ENCODE peak calls at places on chromosome 16, in nine cellular contexts. N is natural killer cell, U is endothelial cell, B is stomach, V is tibial artery, M is NB4, Z is epithelial cell of esophagus, O is choroid plexus epithelial cell, L is OCI-LY7. G is an unnamed sample.

GRCh38 chr16:73154063-73154870 is 106.3 kb upstream of the ZFHX3 start:
- DNase-seq in B (no peak), M (peak; percentile 99), Z (no peak), N (no peak), V (peak; percentile 77), L (no peak), O (peak; percentile 42), U (peak; percentile 55), G (no peak)

GRCh38 chr16:24514096-24514495 is 25.3 kb upstream of the RBBP6 start:
- DNase-seq in U (no peak), N (no peak), B (no peak), O (no peak), L (no peak), M (no peak), Z (no peak), V (no peak), G (no peak)

GRCh38 chr16:8673611-8674412 is 605 bp upstream of the ABAT start:
- DNase-seq in U (peak; percentile 22), N (no peak), B (no peak), M (no peak), Z (no peak), V (no peak), O (peak; percentile 25), L (no peak), G (no peak)

GRCh38 chr16:66204761-66205160 is 161.7 kb upstream of the CDH5 start:
- DNase-seq in M (no peak), Z (no peak), L (no peak), V (no peak), N (no peak), B (no peak), O (peak; percentile 34), U (no peak), G (no peak)

GRCh38 chr16:9908613-9909012 is 273.6 kb downstream of the GRIN2A start:
- DNase-seq in M (no peak), V (no peak), N (no peak), B (no peak), O (no peak), L (no peak), Z (no peak), U (no peak), G (no peak)

GRCh38 chr16:19138601-19139000 is 24.8 kb downstream of the ITPRIPL2 start:
- DNase-seq in M (no peak), U (peak; percentile 36), L (no peak), Z (peak; percentile 99), O (peak; percentile 91), B (peak; percentile 45), V (peak; percentile 88), N (no peak), G (no peak)

GRCh38 chr16:49459953-49460735 is 86.5 kb downstream of the C16orf78 start:
- DNase-seq in Z (no peak), M (no peak), L (no peak), U (no peak), N (no peak), V (peak; percentile 24), B (peak; percentile 11), O (no peak), G (no peak)

GRCh38 chr16:68085259-68086071 is at the start of gene NFATC3:
- DNase-seq in Z (peak; percentile 98), N (peak; percentile 97), L (peak; percentile 98), U (peak; percentile 98), B (peak; percentile 99), V (peak; percentile 99), M (peak; percentile 99), O (peak; percentile 97), G (peak; percentile 43)

GRCh38 chr16:16096161-16096857 is 127.0 kb downstream of the ABCC6 start:
- DNase-seq in V (peak; percentile 92), L (peak; percentile 82), O (peak; percentile 86), U (no peak), M (no peak), B (no peak), N (no peak), Z (no peak), G (no peak)

GRCh38 chr16:76931186-76931585 is 259.8 kb upstream of the MON1B start:
- DNase-seq in O (no peak), B (no peak), V (no peak), N (no peak), M (no peak), L (no peak), U (no peak), Z (peak; percentile 19), G (no peak)

GRCh38 chr16:75443301-75443700 is 10.0 kb upstream of the CFDP1 start:
- DNase-seq in V (no peak), N (no peak), Z (no peak), O (peak; percentile 28), B (no peak), L (no peak), U (no peak), M (no peak), G (no peak)

GRCh38 chr16:19886061-19886792 is 1.6 kb upstream of the GPRC5B start:
- DNase-seq in B (peak; percentile 78), V (peak; percentile 83), U (peak; percentile 83), M (peak; percentile 84), Z (peak; percentile 73), O (peak; percentile 88), N (peak; percentile 55), L (peak; percentile 74), G (no peak)

DNA sequence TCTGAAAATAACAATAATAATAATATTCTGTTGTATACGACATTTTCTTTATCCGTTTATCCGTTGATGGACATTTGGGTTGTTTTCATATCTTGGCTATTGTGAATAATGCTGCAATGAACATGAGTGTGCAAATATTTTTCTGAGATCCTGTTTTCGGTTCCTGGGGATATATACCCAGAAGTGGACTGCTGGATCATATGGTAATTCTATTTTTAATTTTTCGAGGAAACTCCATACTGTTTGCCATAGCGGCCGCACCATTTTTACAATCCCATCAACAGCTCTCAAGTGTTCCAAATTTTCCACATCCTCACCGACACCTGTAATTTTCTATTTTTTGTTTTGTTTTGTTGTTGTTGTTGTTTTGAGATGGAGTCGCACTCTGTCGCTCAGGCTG is 5.3 kb upstream of the PRSS41 start:
- DNase-seq in V (no peak), Z (no peak), M (no peak), O (no peak), N (no peak), U (no peak), L (no peak), B (no peak), G (no peak)
- TF ChIP-seq CTCF in V (no peak), Z (no peak), M (no peak), O (no peak), N (no peak), U (no peak), L (no peak), B (no peak), G (no peak)

GRCh38 chr16:4316103-4316731 is 350 bp downstream of the GLIS2 start:
- DNase-seq in M (peak; percentile 54), B (no peak), V (no peak), L (no peak), Z (no peak), U (no peak), N (no peak), O (no peak), G (no peak)

GRCh38 chr16:4314532-4315184 is 1.2 kb upstream of the GLIS2 start:
- DNase-seq in V (peak; percentile 74), Z (peak; percentile 52), M (peak; percentile 53), U (no peak), B (no peak), L (peak; percentile 24), O (peak; percentile 46), N (no peak), G (peak; percentile 67)

GRCh38 chr16:4315185-4316102 is at the start of gene GLIS2:
- DNase-seq in M (peak; percentile 65), N (peak; percentile 38), B (peak; percentile 73), L (peak; percentile 19), Z (peak; percentile 49), U (peak; percentile 33), V (peak; percentile 89), O (peak; percentile 75), G (peak; percentile 87)

GRCh38 chr16:4316732-4317461 is 1.0 kb downstream of the GLIS2 start:
- DNase-seq in Z (no peak), M (no peak), B (peak; percentile 74), N (no peak), O (no peak), L (no peak), U (no peak), V (peak; percentile 95), G (no peak)

GRCh38 chr16:4313563-4314531 is 2.0 kb upstream of the GLIS2 start:
- DNase-seq in B (peak; percentile 72), N (no peak), O (no peak), Z (no peak), U (peak; percentile 86), L (peak; percentile 40), M (peak; percentile 58), V (no peak), G (no peak)
- TF ChIP-seq CTCF in B (no peak), N (peak; percentile 45), O (peak; percentile 55), Z (peak; percentile 21), U (peak; percentile 81), L (peak; percentile 85), M (peak; percentile 50), V (peak; percentile 43), G (peak; percentile 42)

DNA sequence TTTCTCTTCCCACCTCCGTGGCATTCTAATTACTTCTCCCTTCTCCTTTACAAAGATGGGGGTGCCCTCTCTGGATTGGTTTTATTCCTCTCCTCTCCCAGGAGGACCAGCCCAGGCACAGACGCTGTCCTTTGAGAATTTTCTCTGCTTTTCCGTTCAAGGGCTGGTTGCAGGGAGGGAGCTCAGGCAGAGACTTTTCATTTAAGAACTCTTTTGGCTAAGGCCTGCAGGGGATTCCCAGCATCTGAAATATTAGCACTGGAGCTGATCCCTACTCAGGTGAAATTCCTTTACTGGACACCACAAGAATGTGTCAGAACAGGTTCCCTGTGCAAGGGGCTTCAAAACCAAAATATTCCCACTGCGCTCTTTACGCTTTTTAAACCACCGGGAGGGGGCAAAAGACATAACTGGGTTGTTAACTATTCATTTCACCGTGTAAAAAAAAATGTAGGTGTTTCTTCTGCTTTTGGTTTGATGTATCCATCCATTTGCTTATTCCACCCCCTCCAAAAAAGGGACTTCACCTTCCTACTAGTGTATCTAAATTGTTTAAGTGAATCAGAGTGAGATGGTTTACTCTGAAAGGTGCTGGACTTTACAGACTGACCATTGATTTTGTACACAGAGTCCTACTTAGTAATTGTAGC is 1.4 kb downstream of the NFAT5 start:
- DNase-seq in Z (peak; percentile 61), U (peak; percentile 21), L (peak; percentile 54), M (peak; percentile 52), B (no peak), O (peak; percentile 64), V (no peak), N (no peak), G (no peak)
- TF ChIP-seq CTCF in Z (peak; percentile 16), U (no peak), L (peak; percentile 68), M (no peak), B (no peak), O (peak; percentile 45), V (peak; percentile 7), N (no peak), G (no peak)

DNA sequence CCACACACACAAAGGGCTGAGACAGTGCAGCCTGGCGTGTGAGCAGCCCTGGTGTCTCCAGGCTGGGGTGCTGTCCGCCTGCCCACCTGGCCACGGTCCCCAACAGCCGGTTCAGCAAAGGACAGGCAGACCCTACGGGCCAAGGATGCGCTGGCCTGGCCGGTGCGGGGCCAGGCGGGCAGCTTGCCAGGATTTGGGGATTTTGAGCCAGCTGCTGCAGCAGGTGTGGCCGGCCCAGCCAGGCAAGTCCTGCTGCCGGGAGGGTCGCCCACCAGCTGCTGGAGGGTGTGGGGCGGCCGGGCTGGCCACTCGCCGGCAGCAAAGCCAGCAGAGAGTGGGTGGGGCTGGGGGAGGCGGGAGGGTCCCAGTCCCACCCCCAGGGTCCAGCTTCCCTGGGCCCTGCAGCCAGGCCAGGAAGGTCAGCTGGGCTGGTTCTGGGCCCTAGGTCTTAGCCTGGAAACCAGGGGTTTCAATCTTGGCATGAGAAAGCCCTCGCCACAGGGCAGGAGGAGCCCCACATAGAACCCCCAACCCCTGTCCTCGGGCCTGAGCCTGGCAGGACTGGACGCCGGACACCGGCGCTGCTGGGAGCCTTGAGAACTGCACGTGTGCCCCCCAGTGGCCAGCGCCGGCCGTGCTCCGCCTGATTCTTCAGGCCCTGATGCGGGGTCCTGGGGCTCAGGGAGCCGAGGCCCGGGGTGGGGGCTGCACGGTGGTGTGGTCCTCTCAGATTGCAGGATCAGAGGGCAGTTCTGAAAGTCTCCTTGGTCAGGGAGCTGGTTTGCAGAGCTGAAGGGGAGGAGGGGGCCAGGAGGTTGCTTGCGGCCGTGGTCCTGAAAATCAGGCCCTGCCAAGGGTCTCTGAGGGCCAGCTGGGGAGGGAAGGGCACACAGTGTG is 17.6 kb upstream of the SSTR5 start:
- DNase-seq in O (peak; percentile 70), U (peak; percentile 85), L (peak; percentile 7), M (peak; percentile 33), V (no peak), B (peak; percentile 68), Z (no peak), N (no peak), G (peak; percentile 92)
- TF ChIP-seq CTCF in O (peak; percentile 83), U (peak; percentile 65), L (peak; percentile 62), M (peak; percentile 59), V (peak; percentile 73), B (no peak), Z (peak; percentile 35), N (peak; percentile 23), G (peak; percentile 51)